ENCODE peak calls at places on chromosome 10, in six cellular contexts. B, G, U, F, W and L are unnamed samples.

GRCh38 chr10:21496285-21497176 is 29.0 kb downstream of the SKIDA1 start:
- DNase-seq in B (no peak), G (peak), U (peak), F (peak), W (no peak), L (no peak)

GRCh38 chr10:33410860-33411234 is 76.4 kb upstream of the NRP1 start:
- DNase-seq in B (no peak), G (no peak), U (no peak), F (no peak), W (no peak), L (no peak)

GRCh38 chr10:1627945-1628344 is 109.4 kb downstream of the ADARB2 start:
- DNase-seq in B (no peak), G (no peak), U (no peak), F (no peak), W (no peak), L (no peak)

GRCh38 chr10:99732033-99732912 is at the start of the genes COX15 and CUTC:
- DNase-seq in B (peak), G (peak), U (peak), F (peak), W (peak), L (peak)

GRCh38 chr10:125000366-125001312 is 58.7 kb downstream of the ZRANB1 start:
- DNase-seq in B (no peak), G (no peak), U (peak), F (no peak), W (no peak), L (no peak)

GRCh38 chr10:103592186-103593021 is 98.9 kb downstream of the NEURL1 start:
- DNase-seq in B (peak), G (peak), U (peak), F (peak), W (no peak), L (peak)

GRCh38 chr10:69409968-69410367 is 6.8 kb downstream of the TACR2 start:
- DNase-seq in B (no peak), G (no peak), U (no peak), F (no peak), W (peak), L (no peak)

GRCh38 chr10:13993169-13993568 is 337.6 kb downstream of the FRMD4A start:
- DNase-seq in B (no peak), G (no peak), U (no peak), F (peak), W (no peak), L (no peak)

GRCh38 chr10:123563581-123563855 is 102.6 kb upstream of the GPR26 start:
- DNase-seq in B (no peak), G (no peak), U (no peak), F (no peak), W (no peak), L (no peak)

GRCh38 chr10:124356706-124357582 is 61.8 kb downstream of the OAT start:
- DNase-seq in B (no peak), G (no peak), U (no peak), F (no peak), W (no peak), L (peak)

GRCh38 chr10:99854860-99855259 is 72.4 kb downstream of the ABCC2 start:
- DNase-seq in B (peak), G (no peak), U (peak), F (peak), W (no peak), L (peak)

GRCh38 chr10:120971671-120972070 is 120.5 kb downstream of the WDR11 start:
- DNase-seq in B (no peak), G (no peak), U (no peak), F (no peak), W (no peak), L (no peak)

GRCh38 chr10:62306663-62307062 is 38.0 kb upstream of the RTKN2 start:
- DNase-seq in B (no peak), G (no peak), U (no peak), F (no peak), W (no peak), L (no peak)

GRCh38 chr10:6232225-6232807 is 29.6 kb downstream of the PFKFB3 start:
- DNase-seq in B (no peak), G (no peak), U (peak), F (no peak), W (no peak), L (no peak)

GRCh38 chr10:62182171-62182570 is 86.5 kb downstream of the RTKN2 start:
- DNase-seq in B (no peak), G (no peak), U (no peak), F (no peak), W (no peak), L (no peak)

GRCh38 chr10:122292376-122292775 is 21.3 kb downstream of the BTBD16 start:
- DNase-seq in B (no peak), G (no peak), U (no peak), F (no peak), W (no peak), L (no peak)

GRCh38 chr10:122362031-122362592 is 12.4 kb upstream of the PLEKHA1 start:
- DNase-seq in B (no peak), G (no peak), U (no peak), F (no peak), W (no peak), L (no peak)

GRCh38 chr10:97898429-97898828 is 48.8 kb downstream of the GOLGA7B start:
- DNase-seq in B (no peak), G (peak), U (no peak), F (no peak), W (no peak), L (no peak)

GRCh38 chr10:490891-491571 is 198.4 kb downstream of the DIP2C start:
- DNase-seq in B (no peak), G (no peak), U (peak), F (no peak), W (no peak), L (peak)

GRCh38 chr10:71234970-71235681 is 22.8 kb downstream of the UNC5B start:
- DNase-seq in B (no peak), G (peak), U (peak), F (no peak), W (no peak), L (no peak)

GRCh38 chr10:484925-485661 is 204.4 kb downstream of the DIP2C start:
- DNase-seq in B (no peak), G (no peak), U (no peak), F (no peak), W (no peak), L (peak)

GRCh38 chr10:103931603-103932002 is 13.6 kb upstream of the STN1 start:
- DNase-seq in B (no peak), G (no peak), U (peak), F (no peak), W (no peak), L (no peak)

GRCh38 chr10:116490028-116490662 is 55.6 kb upstream of the PNLIP start:
- DNase-seq in B (peak), G (peak), U (peak), F (peak), W (no peak), L (peak)
- TF ChIP-seq JUND in B (no peak), G (no peak), U (no peak), F (no peak), W (no peak), L (no peak)

GRCh38 chr10:44756235-44756634 is 154.9 kb upstream of the TMEM72 start:
- DNase-seq in B (no peak), G (no peak), U (no peak), F (no peak), W (no peak), L (no peak)
- TF ChIP-seq JUND in B (no peak), G (no peak), U (no peak), F (no peak), W (no peak), L (no peak)

DNA sequence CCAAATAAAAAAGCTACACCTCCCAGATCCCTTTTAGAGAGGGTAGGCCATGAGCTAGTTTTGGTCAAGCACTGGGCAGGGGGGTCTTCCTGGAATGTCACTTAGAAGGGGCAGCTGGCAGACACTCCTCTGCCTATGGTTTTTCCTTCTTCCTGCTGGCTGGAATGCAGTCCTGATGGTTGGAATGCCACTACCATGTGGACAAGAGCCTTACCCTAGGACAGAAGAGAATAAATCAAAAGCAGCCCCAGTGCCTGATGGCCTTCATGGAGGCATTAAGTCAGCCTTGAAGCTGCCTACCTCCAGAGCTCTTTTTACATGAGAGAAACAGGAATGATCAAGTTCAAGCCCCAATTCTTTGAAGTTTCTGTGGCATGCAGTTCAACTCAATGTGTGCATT is 43.5 kb upstream of the SORBS1 start:
- DNase-seq in B (no peak), G (no peak), U (no peak), F (peak), W (no peak), L (no peak)
- TF ChIP-seq JUND in B (no peak), G (no peak), U (no peak), F (no peak), W (no peak), L (no peak)

GRCh38 chr10:96339956-96340904 is 18.6 kb downstream of the OPALIN start:
- DNase-seq in B (peak), G (peak), U (peak), F (peak), W (no peak), L (peak)
- TF ChIP-seq JUND in B (no peak), G (no peak), U (no peak), F (no peak), W (no peak), L (no peak)

DNA sequence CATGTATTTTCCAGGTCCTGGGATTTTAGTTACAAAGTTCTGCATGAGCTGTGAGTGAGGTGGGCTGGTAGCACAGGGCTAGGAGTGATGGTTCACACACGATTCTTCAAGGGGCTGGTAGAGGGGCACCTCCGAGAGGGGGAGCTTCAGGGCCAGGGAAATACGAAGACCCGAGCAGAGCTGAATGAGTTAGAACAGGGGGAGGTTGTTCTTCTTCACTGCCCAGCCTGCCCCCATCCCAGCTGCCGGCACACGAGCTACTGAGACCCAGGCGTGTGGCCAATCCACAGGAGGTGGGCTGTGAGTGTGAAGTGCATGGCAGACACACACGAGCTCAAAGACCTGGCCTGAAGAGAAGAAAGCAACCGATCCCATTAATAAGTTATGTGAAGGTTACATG is 256.1 kb upstream of the ZNF32 start:
- DNase-seq in B (no peak), G (no peak), U (peak), F (no peak), W (no peak), L (no peak)
- TF ChIP-seq JUND in B (no peak), G (no peak), U (no peak), F (no peak), W (no peak), L (no peak)

GRCh38 chr10:28781296-28781695 is 104.0 kb downstream of the BAMBI start:
- DNase-seq in B (no peak), G (no peak), U (no peak), F (no peak), W (no peak), L (no peak)
- TF ChIP-seq JUND in B (no peak), G (no peak), U (no peak), F (no peak), W (no peak), L (no peak)